ENCODE peak calls at places on chromosome 18, in four cellular contexts. S is activated gamma-delta T cell treated with Interleukin-2 at 50 U/mL for 16 hours, C is endothelial cell, E is mammary epithelial cell. D is an unnamed sample.

GRCh38 chr18:51123936-51124486 is 73.5 kb downstream of the MEX3C start:
- DNase-seq in E (no peak), S (no peak), C (no peak), D (no peak)

GRCh38 chr18:48798334-48799197 is 152.2 kb downstream of the SMAD7 start:
- DNase-seq in C (no peak), E (no peak), S (no peak), D (no peak)

GRCh38 chr18:22167471-22168151 is 1.8 kb upstream of the GATA6 start:
- DNase-seq in S (no peak), C (peak), E (no peak), D (peak)

GRCh38 chr18:78151234-78151633 is 828.4 kb upstream of the SALL3 start:
- DNase-seq in C (no peak), E (no peak), S (no peak), D (no peak)

GRCh38 chr18:9482790-9483189 is 7.5 kb downstream of the RALBP1 start:
- DNase-seq in C (no peak), E (no peak), S (no peak), D (no peak)

GRCh38 chr18:24491882-24492281 is 31.4 kb downstream of the HRH4 start:
- DNase-seq in C (no peak), E (no peak), S (peak), D (no peak)

GRCh38 chr18:79525556-79526467 is 130.1 kb downstream of the NFATC1 start:
- DNase-seq in C (no peak), S (no peak), E (peak), D (no peak)

GRCh38 chr18:57811477-57812125 is 8.5 kb upstream of the ATP8B1 start:
- DNase-seq in C (no peak), E (no peak), S (no peak), D (peak)

GRCh38 chr18:37691162-37691561 is 125.6 kb upstream of the CELF4 start:
- DNase-seq in C (no peak), E (no peak), S (no peak), D (no peak)

GRCh38 chr18:32511147-32511546 is 40.5 kb upstream of the GAREM1 start:
- DNase-seq in E (no peak), S (no peak), C (no peak), D (no peak)